ENCODE peak calls at places on chromosomes 2 and 18, in four cellular contexts. One of them, this sample, is unnamed.

GRCh38 chr2:196681510-196681909 is 42.0 kb downstream of the CCDC150 start:
- DNase-seq in brain microvascular endothelial cell: no peak
- DNase-seq in fibroblast of lung: no peak
- DNase-seq in spleen: no peak
- DNase-seq in this sample: no peak

GRCh38 chr2:43300222-43300621 is 73.8 kb upstream of the ZFP36L2 start:
- DNase-seq in brain microvascular endothelial cell: no peak
- DNase-seq in fibroblast of lung: no peak
- DNase-seq in spleen: no peak
- DNase-seq in this sample: no peak

GRCh38 chr2:199457147-199458016 is at the start of gene SATB2:
- DNase-seq in brain microvascular endothelial cell: peak
- DNase-seq in fibroblast of lung: peak
- DNase-seq in spleen: peak
- DNase-seq in this sample: peak

GRCh38 chr2:148303166-148303565 is 282.3 kb downstream of the MBD5 start:
- DNase-seq in brain microvascular endothelial cell: peak
- DNase-seq in fibroblast of lung: peak
- DNase-seq in spleen: no peak
- DNase-seq in this sample: no peak

GRCh38 chr2:27322301-27322765 is 564 bp downstream of the MPV17 start:
- DNase-seq in brain microvascular endothelial cell: no peak
- DNase-seq in fibroblast of lung: peak
- DNase-seq in spleen: peak
- DNase-seq in this sample: no peak

GRCh38 chr2:221444106-221444505 is 128.0 kb downstream of the EPHA4 start:
- DNase-seq in brain microvascular endothelial cell: peak
- DNase-seq in fibroblast of lung: peak
- DNase-seq in spleen: no peak
- DNase-seq in this sample: peak

GRCh38 chr2:41967426-41968181 is 80.2 kb upstream of the PKDCC start:
- DNase-seq in brain microvascular endothelial cell: no peak
- DNase-seq in fibroblast of lung: peak
- DNase-seq in spleen: no peak
- DNase-seq in this sample: no peak

GRCh38 chr18:78947291-78947690 is 32.3 kb upstream of the SALL3 start:
- DNase-seq in brain microvascular endothelial cell: no peak
- DNase-seq in fibroblast of lung: no peak
- DNase-seq in spleen: no peak
- DNase-seq in this sample: no peak

GRCh38 chr18:45688834-45689233 is 35.1 kb upstream of the SLC14A1 start:
- DNase-seq in brain microvascular endothelial cell: peak
- DNase-seq in fibroblast of lung: no peak
- DNase-seq in spleen: peak
- DNase-seq in this sample: no peak

GRCh38 chr2:176419591-176420071 is 150.4 kb downstream of the MTX2 start:
- DNase-seq in brain microvascular endothelial cell: peak
- DNase-seq in fibroblast of lung: peak
- DNase-seq in spleen: no peak
- DNase-seq in this sample: peak

GRCh38 chr2:241088376-241088775 is 13.7 kb downstream of the MTERF4 start:
- DNase-seq in brain microvascular endothelial cell: no peak
- DNase-seq in fibroblast of lung: no peak
- DNase-seq in spleen: no peak
- DNase-seq in this sample: no peak

GRCh38 chr2:210269148-210269547 is 43.9 kb upstream of the ACADL start:
- DNase-seq in brain microvascular endothelial cell: no peak
- DNase-seq in fibroblast of lung: no peak
- DNase-seq in spleen: no peak
- DNase-seq in this sample: no peak

GRCh38 chr2:1731512-1731962 is 12.8 kb downstream of the PXDN start:
- DNase-seq in brain microvascular endothelial cell: no peak
- DNase-seq in fibroblast of lung: peak
- DNase-seq in spleen: no peak
- DNase-seq in this sample: no peak

GRCh38 chr2:151947524-151948165 is 119.4 kb upstream of the ARL5A start:
- DNase-seq in brain microvascular endothelial cell: peak
- DNase-seq in fibroblast of lung: peak
- DNase-seq in spleen: no peak
- DNase-seq in this sample: no peak
- H3K4me3 ChIP-seq in brain microvascular endothelial cell: no peak
- H3K4me3 ChIP-seq in fibroblast of lung: no peak
- H3K4me3 ChIP-seq in spleen: peak
- H3K4me3 ChIP-seq in this sample: no peak

GRCh38 chr2:28377201-28377816 is 15.3 kb upstream of the FOSL2 start:
- DNase-seq in brain microvascular endothelial cell: no peak
- DNase-seq in fibroblast of lung: no peak
- DNase-seq in spleen: peak
- DNase-seq in this sample: no peak

GRCh38 chr2:28375742-28376631 is 16.7 kb upstream of the FOSL2 start:
- DNase-seq in brain microvascular endothelial cell: no peak
- DNase-seq in fibroblast of lung: no peak
- DNase-seq in spleen: peak
- DNase-seq in this sample: no peak

GRCh38 chr2:28374331-28374730 is 18.3 kb upstream of the FOSL2 start:
- DNase-seq in brain microvascular endothelial cell: no peak
- DNase-seq in fibroblast of lung: no peak
- DNase-seq in spleen: peak
- DNase-seq in this sample: no peak

GRCh38 chr2:28373854-28374253 is 18.8 kb upstream of the FOSL2 start:
- DNase-seq in brain microvascular endothelial cell: no peak
- DNase-seq in fibroblast of lung: no peak
- DNase-seq in spleen: no peak
- DNase-seq in this sample: no peak

GRCh38 chr2:28375236-28375635 is 17.4 kb upstream of the FOSL2 start:
- DNase-seq in brain microvascular endothelial cell: no peak
- DNase-seq in fibroblast of lung: no peak
- DNase-seq in spleen: peak
- DNase-seq in this sample: no peak
- TF ChIP-seq CTCF in brain microvascular endothelial cell: no peak
- TF ChIP-seq CTCF in fibroblast of lung: no peak
- TF ChIP-seq CTCF in spleen: no peak
- TF ChIP-seq CTCF in this sample: no peak

GRCh38 chr2:3703236-3703682 is at the start of gene DCDC2C:
- DNase-seq in brain microvascular endothelial cell: no peak
- DNase-seq in fibroblast of lung: no peak
- DNase-seq in spleen: no peak
- DNase-seq in this sample: no peak

GRCh38 chr2:3704647-3705046 is 1.3 kb downstream of the DCDC2C start:
- DNase-seq in brain microvascular endothelial cell: no peak
- DNase-seq in fibroblast of lung: no peak
- DNase-seq in spleen: no peak
- DNase-seq in this sample: no peak

GRCh38 chr2:3705808-3706207 is 2.4 kb downstream of the DCDC2C start:
- DNase-seq in brain microvascular endothelial cell: no peak
- DNase-seq in fibroblast of lung: no peak
- DNase-seq in spleen: no peak
- DNase-seq in this sample: no peak

GRCh38 chr2:3706892-3707291 is 3.5 kb downstream of the DCDC2C start:
- DNase-seq in brain microvascular endothelial cell: no peak
- DNase-seq in fibroblast of lung: no peak
- DNase-seq in spleen: no peak
- DNase-seq in this sample: no peak

DNA sequence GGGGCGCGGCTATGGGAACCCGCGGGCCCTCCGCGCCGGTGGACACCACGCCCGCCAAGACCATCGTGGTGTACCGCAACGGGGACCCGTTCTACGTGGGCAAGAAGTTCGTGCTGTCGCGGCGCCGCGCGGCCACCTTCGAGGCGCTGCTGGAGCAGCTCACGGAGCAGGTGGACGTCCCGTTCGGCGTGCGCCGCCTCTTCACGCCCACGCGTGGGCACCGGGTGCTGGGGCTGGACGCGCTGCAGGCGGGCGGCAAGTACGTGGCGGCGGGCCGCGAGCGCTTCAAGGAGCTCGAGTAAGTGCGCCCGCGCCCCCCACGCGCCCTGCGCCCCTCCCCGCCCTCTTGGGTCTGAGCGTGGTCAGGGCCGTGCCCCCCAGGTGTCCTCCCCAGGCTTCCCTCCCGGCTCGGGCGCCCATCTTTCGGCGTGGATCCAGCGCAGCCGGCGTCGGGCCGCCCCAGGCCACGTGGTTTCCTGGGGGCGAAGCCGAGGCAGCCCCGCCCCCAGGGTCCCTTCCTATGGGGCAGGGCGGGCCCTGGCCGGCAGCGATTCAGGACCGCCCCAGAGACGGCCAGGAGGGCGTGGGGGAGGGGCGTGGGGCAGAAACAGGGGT is 473 bp downstream of the DCDC2C start:
- DNase-seq in brain microvascular endothelial cell: no peak
- DNase-seq in fibroblast of lung: no peak
- DNase-seq in spleen: no peak
- DNase-seq in this sample: no peak
- H3K4me3 ChIP-seq in brain microvascular endothelial cell: no peak
- H3K4me3 ChIP-seq in fibroblast of lung: no peak
- H3K4me3 ChIP-seq in spleen: no peak
- H3K4me3 ChIP-seq in this sample: no peak

GRCh38 chr2:219266232-219266631 is 12.5 kb upstream of the TUBA4A start:
- DNase-seq in brain microvascular endothelial cell: no peak
- DNase-seq in fibroblast of lung: no peak
- DNase-seq in spleen: no peak
- DNase-seq in this sample: no peak
- TF ChIP-seq CTCF in brain microvascular endothelial cell: no peak
- TF ChIP-seq CTCF in fibroblast of lung: no peak
- TF ChIP-seq CTCF in spleen: no peak
- TF ChIP-seq CTCF in this sample: no peak

GRCh38 chr18:22165603-22166069 is 3.8 kb upstream of the GATA6 start:
- DNase-seq in brain microvascular endothelial cell: no peak
- DNase-seq in fibroblast of lung: no peak
- DNase-seq in spleen: no peak
- DNase-seq in this sample: no peak
- H3K4me3 ChIP-seq in brain microvascular endothelial cell: no peak
- H3K4me3 ChIP-seq in fibroblast of lung: no peak
- H3K4me3 ChIP-seq in spleen: peak
- H3K4me3 ChIP-seq in this sample: peak

DNA sequence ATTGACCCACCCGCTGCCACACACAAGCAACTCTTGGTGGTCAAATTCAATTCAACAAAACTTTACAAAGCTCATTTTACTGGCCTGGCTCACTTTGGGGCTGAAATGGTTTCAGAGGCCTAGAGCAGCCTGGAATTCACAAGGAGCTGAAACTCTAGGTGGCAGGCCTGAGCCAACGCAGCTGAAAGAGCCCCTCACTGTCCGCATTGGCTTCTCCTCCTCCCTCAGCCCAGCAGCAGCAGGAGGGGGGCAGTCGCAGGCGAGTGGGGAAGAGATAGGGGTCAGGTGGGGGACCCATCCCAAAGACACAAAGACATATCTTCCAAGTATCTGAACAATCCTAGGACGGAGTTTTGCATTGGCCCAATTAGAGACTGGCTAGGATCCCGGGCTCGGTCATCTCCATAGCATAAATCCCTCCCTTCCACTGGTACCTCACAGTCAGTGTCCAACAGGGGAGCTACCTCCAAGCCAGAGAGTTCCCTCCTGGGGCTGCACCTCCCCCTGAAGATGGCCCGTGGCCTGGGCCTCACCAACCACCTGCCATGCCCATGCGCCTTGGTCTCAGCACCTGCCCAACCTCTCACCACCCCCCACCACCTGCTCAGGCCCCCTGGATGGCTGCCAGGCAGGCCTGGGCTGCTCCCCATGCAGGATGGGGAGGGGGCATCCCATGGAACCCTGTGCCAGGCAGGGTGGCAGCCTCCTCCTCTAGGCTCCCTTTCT is 113.4 kb downstream of the ZBTB7C start:
- DNase-seq in brain microvascular endothelial cell: no peak
- DNase-seq in fibroblast of lung: peak
- DNase-seq in spleen: peak
- DNase-seq in this sample: peak
- TF ChIP-seq CTCF in brain microvascular endothelial cell: peak
- TF ChIP-seq CTCF in fibroblast of lung: peak
- TF ChIP-seq CTCF in spleen: no peak
- TF ChIP-seq CTCF in this sample: peak

GRCh38 chr2:216691210-216691741 is 4.1 kb downstream of the IGFBP5 start:
- DNase-seq in brain microvascular endothelial cell: peak
- DNase-seq in fibroblast of lung: peak
- DNase-seq in spleen: no peak
- DNase-seq in this sample: peak
- H3K4me3 ChIP-seq in brain microvascular endothelial cell: peak
- H3K4me3 ChIP-seq in fibroblast of lung: peak
- H3K4me3 ChIP-seq in spleen: no peak
- H3K4me3 ChIP-seq in this sample: no peak

This sample was measured in fibroblast of pulmonary artery.